ENCODE peak calls at places on chromosomes 16 and 17, in eight cellular contexts. Z, K, M, I, T, F, N and R are unnamed samples.

GRCh38 chr17:63842173-63842539 is 329 bp downstream of the SMARCD2 start:
- DNase-seq in K (no peak), I (peak), T (peak), Z (no peak), M (no peak), F (no peak), N (peak), R (no peak)

GRCh38 chr17:49723423-49723822 is 15.7 kb upstream of the SLC35B1 start:
- DNase-seq in N (peak), T (no peak), Z (no peak), I (peak), K (no peak), M (no peak), F (no peak), R (no peak)

GRCh38 chr17:17175917-17176316 is 30.2 kb downstream of the PLD6 start:
- DNase-seq in T (no peak), Z (no peak), F (no peak), I (no peak), K (no peak), N (no peak), M (no peak), R (no peak)

GRCh38 chr16:84930298-84931106 is 80.8 kb downstream of the ZDHHC7 start:
- DNase-seq in N (no peak), M (no peak), K (no peak), Z (no peak), F (no peak), I (no peak), T (no peak), R (no peak)

GRCh38 chr17:30290696-30291570 is 811 bp downstream of the BLMH start:
- DNase-seq in T (peak), Z (peak), F (no peak), I (peak), M (peak), K (peak), N (peak), R (peak)

GRCh38 chr16:51151951-51152663 is 1.0 kb upstream of the SALL1 start:
- DNase-seq in K (peak), Z (no peak), M (peak), I (peak), N (peak), F (no peak), T (no peak), R (peak)

GRCh38 chr16:25841776-25842175 is 150.0 kb downstream of the HS3ST4 start:
- DNase-seq in K (no peak), F (no peak), I (no peak), M (no peak), N (peak), Z (no peak), T (no peak), R (no peak)

GRCh38 chr16:62068747-62069146 is 32.5 kb upstream of the CDH8 start:
- DNase-seq in Z (no peak), K (no peak), F (no peak), M (no peak), N (peak), I (no peak), T (no peak), R (peak)

GRCh38 chr16:1687427-1688316 is 9.6 kb downstream of the JPT2 start:
- DNase-seq in I (no peak), F (no peak), K (no peak), T (no peak), M (no peak), N (no peak), Z (no peak), R (no peak)

GRCh38 chr16:75196826-75197225 is 10.1 kb downstream of the CTRB2 start:
- DNase-seq in F (no peak), Z (no peak), M (no peak), T (no peak), N (no peak), I (no peak), K (no peak), R (no peak)

GRCh38 chr16:66289051-66289680 is 77.3 kb upstream of the CDH5 start:
- DNase-seq in F (no peak), Z (no peak), N (no peak), M (no peak), T (no peak), K (no peak), I (no peak), R (no peak)

GRCh38 chr17:2689411-2690164 is 22.0 kb downstream of the CLUH start:
- DNase-seq in M (no peak), N (no peak), Z (no peak), K (no peak), I (peak), T (no peak), F (no peak), R (peak)

GRCh38 chr16:11049396-11050059 is 105.2 kb downstream of the CLEC16A start:
- DNase-seq in N (no peak), K (peak), M (peak), Z (no peak), I (no peak), T (no peak), F (no peak), R (peak)

GRCh38 chr17:60167095-60167741 is 17.4 kb downstream of the CA4 start:
- DNase-seq in K (no peak), T (no peak), Z (no peak), F (no peak), I (peak), M (no peak), N (no peak), R (no peak)

GRCh38 chr16:80552277-80552676 is 11.5 kb downstream of the DYNLRB2 start:
- DNase-seq in K (no peak), M (no peak), T (no peak), Z (no peak), N (no peak), F (no peak), I (no peak), R (no peak)

GRCh38 chr17:82828875-82829487 is 10.8 kb downstream of the ZNF750 start:
- DNase-seq in Z (no peak), I (no peak), N (no peak), T (no peak), F (no peak), K (no peak), M (no peak), R (no peak)